ENCODE peak calls at places on chromosomes 6 and 20, in five cellular contexts. W, O, K, Y and Q are unnamed samples.

GRCh38 chr6:90284745-90285481 is 11.7 kb downstream of the BACH2 start:
- DNase-seq in Y (no peak), W (no peak), O (peak), K (no peak), Q (peak)

GRCh38 chr6:20711518-20711917 is 177.3 kb downstream of the CDKAL1 start:
- DNase-seq in K (no peak), O (no peak), W (no peak), Y (no peak), Q (peak)

GRCh38 chr20:23534801-23535593 is 33.3 kb downstream of the CST9L start:
- DNase-seq in Y (no peak), W (no peak), K (no peak), O (no peak), Q (no peak)

GRCh38 chr20:41329435-41330342 is 10.9 kb upstream of the LPIN3 start:
- DNase-seq in W (peak), O (peak), Y (peak), K (peak), Q (peak)

GRCh38 chr6:16741112-16742016 is 19.9 kb downstream of the ATXN1 start:
- DNase-seq in K (no peak), W (no peak), O (no peak), Y (no peak), Q (no peak)

GRCh38 chr20:43925786-43926185 is 11.1 kb downstream of the TOX2 start:
- DNase-seq in K (peak), O (no peak), W (no peak), Y (no peak), Q (no peak)

GRCh38 chr6:160256445-160256844 is 2.2 kb downstream of the SLC22A2 start:
- DNase-seq in W (no peak), O (no peak), Y (no peak), K (no peak), Q (no peak)

GRCh38 chr20:16378712-16379111 is 194.5 kb downstream of the KIF16B start:
- DNase-seq in K (no peak), O (no peak), W (no peak), Y (no peak), Q (no peak)

GRCh38 chr6:71478834-71479541 is 190.4 kb downstream of the OGFRL1 start:
- DNase-seq in Y (no peak), O (no peak), K (no peak), W (no peak), Q (no peak)

GRCh38 chr6:141309295-141309694 is 823.4 kb upstream of the GJE1 start:
- DNase-seq in O (no peak), W (no peak), Y (no peak), K (no peak), Q (peak)

GRCh38 chr6:141303907-141304306 is 828.8 kb upstream of the GJE1 start:
- DNase-seq in Y (no peak), W (no peak), K (no peak), O (no peak), Q (no peak)

GRCh38 chr6:141301779-141302178 is 830.9 kb upstream of the GJE1 start:
- DNase-seq in Y (no peak), K (no peak), O (no peak), W (no peak), Q (no peak)

DNA sequence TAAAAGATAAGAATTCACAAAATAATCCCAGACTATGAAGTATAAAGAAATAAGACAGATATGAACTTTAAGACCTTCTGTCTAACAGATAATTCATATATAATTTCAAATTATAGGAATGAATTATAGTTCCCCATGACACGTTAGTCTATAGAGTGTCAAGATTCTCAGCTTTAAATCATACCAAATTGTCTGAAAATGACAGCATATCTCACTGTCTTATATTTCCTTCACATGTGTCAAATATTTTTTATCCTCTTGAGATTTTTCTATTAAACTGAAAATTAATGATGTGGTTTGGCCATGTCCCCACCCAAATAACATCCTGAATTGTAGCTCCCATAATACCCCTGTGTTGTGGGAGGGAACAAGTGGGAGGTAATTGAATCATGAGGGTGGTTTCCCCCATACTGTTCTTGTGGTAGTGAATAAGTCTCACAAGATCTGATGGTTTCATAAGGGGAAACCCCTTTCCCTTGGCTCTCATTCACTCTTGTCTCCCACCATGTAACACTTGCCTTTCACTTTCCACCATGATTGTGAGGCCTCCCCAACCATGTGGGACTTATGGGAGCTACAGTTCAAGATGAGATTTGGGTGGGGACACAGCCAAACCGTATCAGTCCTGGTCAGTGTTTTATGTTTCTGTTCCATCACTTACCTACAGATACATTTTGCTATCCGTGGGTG is 825.3 kb upstream of the GJE1 start:
- DNase-seq in K (no peak), W (no peak), Y (no peak), O (no peak), Q (no peak)
- TF ChIP-seq POLR2A in K (no peak), W (no peak), Y (no peak), O (no peak), Q (no peak)

DNA sequence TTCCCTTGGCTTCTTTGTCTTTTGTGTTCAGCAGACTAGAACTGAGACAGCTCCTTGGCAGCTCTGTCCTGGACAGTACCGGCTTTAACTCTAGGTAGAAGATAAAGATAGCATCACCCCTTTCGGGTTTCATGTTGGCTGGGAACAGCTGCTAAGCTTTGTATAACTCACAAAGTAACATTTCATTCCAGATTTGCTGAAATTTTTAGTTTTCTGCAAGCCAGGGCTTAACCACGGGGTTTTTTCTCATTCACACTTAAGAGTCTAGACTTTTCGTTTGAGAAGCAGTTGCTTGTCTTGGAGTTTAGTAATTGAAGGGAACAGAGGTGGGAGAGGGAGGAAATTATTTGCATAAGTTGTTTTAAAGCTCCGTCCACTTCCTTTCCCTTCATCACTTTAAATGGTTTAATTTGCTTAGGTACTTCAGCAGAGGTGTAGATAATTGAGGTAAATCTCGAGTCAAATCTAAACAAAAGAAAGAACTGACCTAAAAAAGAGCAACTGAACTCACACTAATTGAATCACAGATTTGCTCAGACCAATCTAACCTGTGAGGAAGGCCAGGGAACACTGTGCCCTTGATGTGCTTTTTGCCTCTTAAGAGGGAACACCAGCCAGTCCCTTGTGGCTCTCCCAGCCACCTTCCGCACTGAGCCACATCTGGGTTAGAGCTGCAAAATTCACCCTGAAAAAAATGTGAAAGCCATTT is 48.3 kb downstream of the RREB1 start:
- DNase-seq in Y (no peak), W (no peak), K (no peak), O (no peak), Q (no peak)
- TF ChIP-seq POLR2A in Y (no peak), W (no peak), K (no peak), O (no peak), Q (no peak)

DNA sequence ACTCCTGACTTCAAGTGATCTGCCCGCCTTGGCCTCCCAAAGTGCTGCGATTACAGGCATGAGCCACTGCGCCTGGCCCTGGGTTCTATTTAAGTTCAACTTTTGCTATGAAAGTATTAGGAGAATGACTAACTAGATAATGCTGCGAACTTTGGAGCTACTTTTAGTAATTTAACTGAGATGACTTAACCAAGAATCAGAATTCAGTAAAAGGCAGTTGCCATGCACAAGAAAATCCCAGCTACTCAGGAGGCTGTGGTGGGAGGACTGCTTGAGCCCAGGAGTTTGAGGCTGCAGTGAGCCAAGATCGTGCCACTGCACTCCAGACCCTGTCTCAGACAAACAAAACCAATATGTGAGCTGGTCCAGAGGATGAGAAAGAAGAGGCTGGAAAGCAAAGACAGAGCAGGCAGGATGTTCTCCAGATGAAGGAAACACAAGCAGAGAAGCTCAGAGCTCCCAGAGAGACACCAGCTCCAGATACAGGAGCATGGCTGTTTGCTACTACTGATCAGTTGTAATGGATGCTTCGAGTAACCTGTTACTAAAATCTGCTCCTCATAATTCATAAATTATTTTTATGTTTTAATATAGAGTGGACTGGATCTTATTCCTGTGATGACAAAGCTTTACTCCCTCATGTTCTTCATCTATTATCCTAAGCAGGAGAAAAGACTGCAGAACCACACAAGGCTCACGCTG is 23.9 kb downstream of the ZNF217 start:
- DNase-seq in O (no peak), Y (no peak), K (no peak), W (no peak), Q (no peak)
- TF ChIP-seq POLR2A in O (no peak), Y (no peak), K (no peak), W (no peak), Q (no peak)

GRCh38 chr20:38991814-38992593 is 29.9 kb downstream of the DHX35 start:
- DNase-seq in Y (no peak), O (no peak), K (no peak), W (no peak), Q (no peak)

GRCh38 chr20:38999965-39000910 is 38.1 kb downstream of the DHX35 start:
- DNase-seq in O (no peak), W (no peak), Y (no peak), K (no peak), Q (no peak)

GRCh38 chr20:38995536-38996044 is 33.4 kb downstream of the DHX35 start:
- DNase-seq in Y (no peak), O (no peak), K (no peak), W (peak), Q (peak)

GRCh38 chr20:38999217-38999616 is 37.1 kb downstream of the DHX35 start:
- DNase-seq in Y (no peak), O (no peak), W (no peak), K (no peak), Q (no peak)

DNA sequence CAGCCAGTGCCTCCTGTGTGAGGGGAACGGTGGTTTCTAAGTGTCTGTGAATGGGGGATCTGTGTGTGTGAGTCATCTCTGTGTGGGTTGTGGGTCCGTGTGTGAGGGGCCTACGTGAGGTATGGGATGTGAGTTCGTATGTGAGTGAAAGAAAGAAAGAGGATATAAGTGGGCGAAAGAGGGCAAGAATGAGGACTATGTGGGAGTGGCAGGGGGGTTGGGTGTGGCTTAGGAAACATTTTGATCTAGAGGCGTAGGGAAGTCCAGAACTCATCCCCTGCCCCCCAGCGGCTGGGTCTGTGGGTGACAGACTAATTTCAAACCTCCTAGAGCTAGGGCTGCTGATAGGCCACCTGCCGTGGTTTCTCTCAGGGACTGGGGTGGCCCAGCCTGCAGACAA is 35.5 kb downstream of the DHX35 start:
- DNase-seq in W (no peak), Y (no peak), K (no peak), O (no peak), Q (peak)
- TF ChIP-seq POLR2A in W (no peak), Y (no peak), K (no peak), O (no peak), Q (no peak)

GRCh38 chr20:31566658-31567379 is 38.3 kb upstream of the ID1 start:
- DNase-seq in O (no peak), W (no peak), Y (no peak), K (peak), Q (no peak)

GRCh38 chr20:31565699-31566331 is 39.3 kb upstream of the ID1 start:
- DNase-seq in Y (no peak), K (peak), W (no peak), O (no peak), Q (no peak)

GRCh38 chr20:31568041-31568731 is 36.9 kb upstream of the ID1 start:
- DNase-seq in K (no peak), O (no peak), W (no peak), Y (no peak), Q (no peak)

GRCh38 chr20:31567380-31567720 is 37.7 kb upstream of the ID1 start:
- DNase-seq in Y (no peak), W (no peak), O (no peak), K (no peak), Q (no peak)

GRCh38 chr20:31566332-31566657 is 38.8 kb upstream of the ID1 start:
- DNase-seq in W (no peak), O (no peak), Y (no peak), K (no peak), Q (no peak)
- TF ChIP-seq POLR2A in W (no peak), O (no peak), Y (no peak), K (no peak), Q (no peak)

DNA sequence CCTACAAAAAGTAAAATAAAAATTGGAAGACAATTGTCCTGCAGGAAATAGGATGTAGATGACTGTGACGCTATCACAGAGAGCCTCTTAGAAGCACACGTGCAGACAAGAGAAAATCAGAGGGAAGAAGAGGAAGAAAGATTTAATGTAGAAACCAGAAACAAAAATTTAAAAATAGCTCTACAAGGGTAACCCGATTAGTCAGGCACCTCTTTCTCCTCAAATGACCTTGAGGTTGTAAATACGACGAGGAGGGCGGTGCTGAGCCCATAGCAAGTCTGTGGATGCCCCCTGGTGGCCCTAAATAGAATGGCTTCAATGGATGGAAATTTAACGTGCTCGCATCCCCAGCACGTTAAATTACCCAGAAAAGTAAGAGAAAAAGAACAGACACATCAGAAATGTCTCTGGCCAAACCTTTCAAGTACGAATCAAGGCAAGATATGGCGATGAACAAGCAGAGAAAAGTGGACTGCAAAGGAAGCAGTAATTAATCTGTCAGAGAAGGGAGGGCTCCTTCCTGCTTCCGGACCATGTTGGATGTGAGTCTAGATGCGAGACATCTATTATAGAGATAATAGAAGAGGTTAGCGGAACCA is 4.2 kb upstream of the PRPH2 start:
- DNase-seq in K (peak), Y (peak), W (peak), O (peak), Q (peak)
- TF ChIP-seq POLR2A in K (no peak), Y (no peak), W (no peak), O (no peak), Q (no peak)

GRCh38 chr20:48668451-48668946 is 159.3 kb downstream of the PREX1 start:
- DNase-seq in Y (no peak), W (peak), K (no peak), O (no peak), Q (no peak)

GRCh38 chr20:48667481-48667880 is 160.3 kb downstream of the PREX1 start:
- DNase-seq in O (no peak), W (no peak), Y (no peak), K (no peak), Q (no peak)

GRCh38 chr20:48665785-48666184 is 162.0 kb downstream of the PREX1 start:
- DNase-seq in K (no peak), O (no peak), W (no peak), Y (no peak), Q (no peak)

GRCh38 chr20:48669946-48670630 is 157.7 kb downstream of the PREX1 start:
- DNase-seq in Y (no peak), W (no peak), K (no peak), O (no peak), Q (no peak)

GRCh38 chr20:48667889-48668413 is 159.8 kb downstream of the PREX1 start:
- DNase-seq in K (no peak), W (peak), O (no peak), Y (no peak), Q (no peak)
- TF ChIP-seq POLR2A in K (no peak), W (no peak), O (no peak), Y (no peak), Q (no peak)